ENCODE peak calls at places on chromosomes 6 and 20, in seven cellular contexts. One of them, this sample, is unnamed.

GRCh38 chr6:110055387-110055735 is 77.2 kb downstream of the GPR6 start:
- DNase-seq in hepatocyte: no peak
- DNase-seq in adrenal gland: no peak
- DNase-seq in aorta: no peak
- DNase-seq in CD8-positive, alpha-beta T cell: no peak
- DNase-seq in SJSA1: no peak
- DNase-seq in prostate gland: no peak
- DNase-seq in this sample: no peak

GRCh38 chr6:71420693-71421328 is 132.2 kb downstream of the OGFRL1 start:
- DNase-seq in hepatocyte: peak; percentile 97
- DNase-seq in adrenal gland: peak; percentile 96
- DNase-seq in aorta: peak; percentile 97
- DNase-seq in CD8-positive, alpha-beta T cell: peak; percentile 16
- DNase-seq in SJSA1: peak; percentile 96
- DNase-seq in prostate gland: peak; percentile 97
- DNase-seq in this sample: peak; percentile 81

GRCh38 chr6:13302751-13303667 is 25.3 kb downstream of the TBC1D7 start:
- DNase-seq in hepatocyte: peak; percentile 68
- DNase-seq in adrenal gland: peak; percentile 85
- DNase-seq in aorta: peak; percentile 89
- DNase-seq in CD8-positive, alpha-beta T cell: peak; percentile 53
- DNase-seq in SJSA1: peak; percentile 89
- DNase-seq in prostate gland: no peak
- DNase-seq in this sample: peak; percentile 45

GRCh38 chr20:62427172-62428007 is at the start of gene RBBP8NL:
- DNase-seq in hepatocyte: peak; percentile 88
- DNase-seq in adrenal gland: no peak
- DNase-seq in aorta: no peak
- DNase-seq in CD8-positive, alpha-beta T cell: no peak
- DNase-seq in SJSA1: no peak
- DNase-seq in prostate gland: peak; percentile 96
- DNase-seq in this sample: no peak

GRCh38 chr6:121965739-121966138 is 433.7 kb upstream of the HSF2 start:
- DNase-seq in hepatocyte: no peak
- DNase-seq in adrenal gland: no peak
- DNase-seq in aorta: no peak
- DNase-seq in CD8-positive, alpha-beta T cell: no peak
- DNase-seq in SJSA1: no peak
- DNase-seq in prostate gland: no peak
- DNase-seq in this sample: no peak

GRCh38 chr20:63457737-63458136 is 14.7 kb downstream of the KCNQ2 start:
- DNase-seq in hepatocyte: no peak
- DNase-seq in adrenal gland: peak; percentile 20
- DNase-seq in aorta: peak; percentile 71
- DNase-seq in CD8-positive, alpha-beta T cell: no peak
- DNase-seq in SJSA1: no peak
- DNase-seq in prostate gland: no peak
- DNase-seq in this sample: peak; percentile 41

GRCh38 chr6:100886078-100886477 is 4.9 kb upstream of the ASCC3 start:
- DNase-seq in hepatocyte: no peak
- DNase-seq in adrenal gland: no peak
- DNase-seq in aorta: no peak
- DNase-seq in CD8-positive, alpha-beta T cell: no peak
- DNase-seq in SJSA1: no peak
- DNase-seq in prostate gland: no peak
- DNase-seq in this sample: no peak

GRCh38 chr20:54177378-54177777 is 3.6 kb upstream of the CYP24A1 start:
- DNase-seq in hepatocyte: no peak
- DNase-seq in adrenal gland: no peak
- DNase-seq in aorta: no peak
- DNase-seq in CD8-positive, alpha-beta T cell: no peak
- DNase-seq in SJSA1: no peak
- DNase-seq in prostate gland: no peak
- DNase-seq in this sample: no peak

GRCh38 chr6:156513504-156513903 is 263.7 kb upstream of the ARID1B start:
- DNase-seq in hepatocyte: no peak
- DNase-seq in adrenal gland: no peak
- DNase-seq in aorta: no peak
- DNase-seq in CD8-positive, alpha-beta T cell: no peak
- DNase-seq in SJSA1: no peak
- DNase-seq in prostate gland: no peak
- DNase-seq in this sample: no peak

GRCh38 chr6:93418448-93419303 is 683 bp downstream of the EPHA7 start:
- DNase-seq in hepatocyte: peak; percentile 66
- DNase-seq in adrenal gland: peak; percentile 2
- DNase-seq in aorta: peak; percentile 47
- DNase-seq in CD8-positive, alpha-beta T cell: no peak
- DNase-seq in SJSA1: no peak
- DNase-seq in prostate gland: peak; percentile 40
- DNase-seq in this sample: peak; percentile 13

GRCh38 chr6:111804627-111805235 is 68.5 kb downstream of the FYN start:
- DNase-seq in hepatocyte: peak; percentile 71
- DNase-seq in adrenal gland: no peak
- DNase-seq in aorta: no peak
- DNase-seq in CD8-positive, alpha-beta T cell: peak; percentile 82
- DNase-seq in SJSA1: peak; percentile 62
- DNase-seq in prostate gland: no peak
- DNase-seq in this sample: no peak

GRCh38 chr6:47573109-47573508 is 95.5 kb downstream of the CD2AP start:
- DNase-seq in hepatocyte: no peak
- DNase-seq in adrenal gland: no peak
- DNase-seq in aorta: no peak
- DNase-seq in CD8-positive, alpha-beta T cell: no peak
- DNase-seq in SJSA1: no peak
- DNase-seq in prostate gland: no peak
- DNase-seq in this sample: no peak

GRCh38 chr6:150567360-150567759 is 32.3 kb upstream of the PLEKHG1 start:
- DNase-seq in hepatocyte: peak; percentile 63
- DNase-seq in adrenal gland: no peak
- DNase-seq in aorta: no peak
- DNase-seq in CD8-positive, alpha-beta T cell: no peak
- DNase-seq in SJSA1: no peak
- DNase-seq in prostate gland: no peak
- DNase-seq in this sample: no peak

GRCh38 chr6:170552765-170553685 is at the start of gene PSMB1:
- DNase-seq in hepatocyte: peak; percentile 96
- DNase-seq in adrenal gland: peak; percentile 96
- DNase-seq in aorta: peak; percentile 97
- DNase-seq in CD8-positive, alpha-beta T cell: peak; percentile 79
- DNase-seq in SJSA1: peak; percentile 95
- DNase-seq in prostate gland: peak; percentile 95
- DNase-seq in this sample: peak; percentile 91

GRCh38 chr6:158457616-158458278 is 102.1 kb upstream of the TMEM181 start:
- DNase-seq in hepatocyte: no peak
- DNase-seq in adrenal gland: no peak
- DNase-seq in aorta: no peak
- DNase-seq in CD8-positive, alpha-beta T cell: no peak
- DNase-seq in SJSA1: no peak
- DNase-seq in prostate gland: no peak
- DNase-seq in this sample: no peak

GRCh38 chr20:1536893-1537730 is 20.4 kb downstream of the SIRPD start:
- DNase-seq in hepatocyte: no peak
- DNase-seq in adrenal gland: no peak
- DNase-seq in aorta: no peak
- DNase-seq in CD8-positive, alpha-beta T cell: no peak
- DNase-seq in SJSA1: no peak
- DNase-seq in prostate gland: no peak
- DNase-seq in this sample: no peak

GRCh38 chr6:125808591-125808990 is 17.8 kb downstream of the NCOA7 start:
- DNase-seq in hepatocyte: no peak
- DNase-seq in adrenal gland: no peak
- DNase-seq in aorta: no peak
- DNase-seq in CD8-positive, alpha-beta T cell: no peak
- DNase-seq in SJSA1: no peak
- DNase-seq in prostate gland: no peak
- DNase-seq in this sample: no peak

GRCh38 chr6:137637161-137637560 is 143.0 kb upstream of the OLIG3 start:
- DNase-seq in hepatocyte: peak; percentile 58
- DNase-seq in adrenal gland: no peak
- DNase-seq in aorta: no peak
- DNase-seq in CD8-positive, alpha-beta T cell: no peak
- DNase-seq in SJSA1: peak; percentile 72
- DNase-seq in prostate gland: peak; percentile 32
- DNase-seq in this sample: no peak

GRCh38 chr6:1297746-1298145 is 14.2 kb upstream of the FOXQ1 start:
- DNase-seq in hepatocyte: peak; percentile 30
- DNase-seq in adrenal gland: no peak
- DNase-seq in aorta: no peak
- DNase-seq in CD8-positive, alpha-beta T cell: no peak
- DNase-seq in SJSA1: no peak
- DNase-seq in prostate gland: no peak
- DNase-seq in this sample: no peak

GRCh38 chr20:2891343-2891742 is 18.1 kb downstream of the PTPRA start:
- DNase-seq in hepatocyte: no peak
- DNase-seq in adrenal gland: no peak
- DNase-seq in aorta: no peak
- DNase-seq in CD8-positive, alpha-beta T cell: no peak
- DNase-seq in SJSA1: no peak
- DNase-seq in prostate gland: no peak
- DNase-seq in this sample: no peak

GRCh38 chr20:2889797-2890196 is 16.5 kb downstream of the PTPRA start:
- DNase-seq in hepatocyte: no peak
- DNase-seq in adrenal gland: no peak
- DNase-seq in aorta: no peak
- DNase-seq in CD8-positive, alpha-beta T cell: no peak
- DNase-seq in SJSA1: no peak
- DNase-seq in prostate gland: no peak
- DNase-seq in this sample: no peak

GRCh38 chr20:2892376-2892775 is 19.1 kb downstream of the PTPRA start:
- DNase-seq in hepatocyte: no peak
- DNase-seq in adrenal gland: no peak
- DNase-seq in aorta: no peak
- DNase-seq in CD8-positive, alpha-beta T cell: no peak
- DNase-seq in SJSA1: no peak
- DNase-seq in prostate gland: no peak
- DNase-seq in this sample: no peak

GRCh38 chr20:2889209-2889608 is 15.9 kb downstream of the PTPRA start:
- DNase-seq in hepatocyte: no peak
- DNase-seq in adrenal gland: no peak
- DNase-seq in aorta: no peak
- DNase-seq in CD8-positive, alpha-beta T cell: no peak
- DNase-seq in SJSA1: no peak
- DNase-seq in prostate gland: no peak
- DNase-seq in this sample: no peak

GRCh38 chr20:2890743-2891142 is 17.5 kb downstream of the PTPRA start:
- DNase-seq in hepatocyte: no peak
- DNase-seq in adrenal gland: no peak
- DNase-seq in aorta: no peak
- DNase-seq in CD8-positive, alpha-beta T cell: no peak
- DNase-seq in SJSA1: no peak
- DNase-seq in prostate gland: no peak
- DNase-seq in this sample: no peak
- H3K27ac ChIP-seq in hepatocyte: no peak overlapping the region
- H3K27ac ChIP-seq in adrenal gland: peak overlapping the region; percentile 11
- H3K27ac ChIP-seq in aorta: no peak overlapping the region
- H3K27ac ChIP-seq in CD8-positive, alpha-beta T cell: no peak overlapping the region
- H3K27ac ChIP-seq in SJSA1: no peak overlapping the region
- H3K27ac ChIP-seq in prostate gland: no peak overlapping the region
- H3K27ac ChIP-seq in this sample: no peak overlapping the region

GRCh38 chr20:17682889-17683198 is 802 bp upstream of the RRBP1 start:
- DNase-seq in hepatocyte: no peak
- DNase-seq in adrenal gland: no peak
- DNase-seq in aorta: no peak
- DNase-seq in CD8-positive, alpha-beta T cell: no peak
- DNase-seq in SJSA1: no peak
- DNase-seq in prostate gland: no peak
- DNase-seq in this sample: no peak
- H3K27ac ChIP-seq in hepatocyte: peak overlapping the region; percentile 76
- H3K27ac ChIP-seq in adrenal gland: peak overlapping the region; percentile 95
- H3K27ac ChIP-seq in aorta: no peak overlapping the region
- H3K27ac ChIP-seq in CD8-positive, alpha-beta T cell: peak overlapping the region; percentile 40
- H3K27ac ChIP-seq in SJSA1: peak overlapping the region; percentile 80
- H3K27ac ChIP-seq in prostate gland: peak overlapping the region; percentile 91
- H3K27ac ChIP-seq in this sample: peak overlapping the region; percentile 55

GRCh38 chr6:45610832-45611231 is 233.1 kb upstream of the SUPT3H start:
- DNase-seq in hepatocyte: no peak
- DNase-seq in adrenal gland: no peak
- DNase-seq in aorta: no peak
- DNase-seq in CD8-positive, alpha-beta T cell: no peak
- DNase-seq in SJSA1: no peak
- DNase-seq in prostate gland: no peak
- DNase-seq in this sample: no peak
- H3K27ac ChIP-seq in hepatocyte: peak overlapping the region; percentile 12
- H3K27ac ChIP-seq in adrenal gland: no peak overlapping the region
- H3K27ac ChIP-seq in aorta: no peak overlapping the region
- H3K27ac ChIP-seq in CD8-positive, alpha-beta T cell: no peak overlapping the region
- H3K27ac ChIP-seq in SJSA1: no peak overlapping the region
- H3K27ac ChIP-seq in prostate gland: no peak overlapping the region
- H3K27ac ChIP-seq in this sample: no peak overlapping the region

GRCh38 chr20:10649817-10650200 is 24.0 kb downstream of the JAG1 start:
- DNase-seq in hepatocyte: no peak
- DNase-seq in adrenal gland: no peak
- DNase-seq in aorta: no peak
- DNase-seq in CD8-positive, alpha-beta T cell: no peak
- DNase-seq in SJSA1: no peak
- DNase-seq in prostate gland: no peak
- DNase-seq in this sample: no peak

GRCh38 chr20:10647909-10648308 is 25.9 kb downstream of the JAG1 start:
- DNase-seq in hepatocyte: no peak
- DNase-seq in adrenal gland: no peak
- DNase-seq in aorta: no peak
- DNase-seq in CD8-positive, alpha-beta T cell: no peak
- DNase-seq in SJSA1: no peak
- DNase-seq in prostate gland: no peak
- DNase-seq in this sample: no peak

GRCh38 chr20:10648651-10649050 is 25.1 kb downstream of the JAG1 start:
- DNase-seq in hepatocyte: no peak
- DNase-seq in adrenal gland: no peak
- DNase-seq in aorta: no peak
- DNase-seq in CD8-positive, alpha-beta T cell: no peak
- DNase-seq in SJSA1: peak; percentile 80
- DNase-seq in prostate gland: no peak
- DNase-seq in this sample: no peak

GRCh38 chr20:10647471-10647870 is 26.3 kb downstream of the JAG1 start:
- DNase-seq in hepatocyte: peak; percentile 53
- DNase-seq in adrenal gland: no peak
- DNase-seq in aorta: no peak
- DNase-seq in CD8-positive, alpha-beta T cell: no peak
- DNase-seq in SJSA1: no peak
- DNase-seq in prostate gland: no peak
- DNase-seq in this sample: no peak

GRCh38 chr20:10649080-10649816 is 24.6 kb downstream of the JAG1 start:
- DNase-seq in hepatocyte: no peak
- DNase-seq in adrenal gland: no peak
- DNase-seq in aorta: no peak
- DNase-seq in CD8-positive, alpha-beta T cell: no peak
- DNase-seq in SJSA1: no peak
- DNase-seq in prostate gland: no peak
- DNase-seq in this sample: no peak
- H3K27ac ChIP-seq in hepatocyte: no peak overlapping the region
- H3K27ac ChIP-seq in adrenal gland: no peak overlapping the region
- H3K27ac ChIP-seq in aorta: peak overlapping the region; percentile 84
- H3K27ac ChIP-seq in CD8-positive, alpha-beta T cell: no peak overlapping the region
- H3K27ac ChIP-seq in SJSA1: peak overlapping the region; percentile 84
- H3K27ac ChIP-seq in prostate gland: peak overlapping the region; percentile 4
- H3K27ac ChIP-seq in this sample: no peak overlapping the region

GRCh38 chr20:47320990-47321805 is 35.3 kb downstream of the ZMYND8 start:
- DNase-seq in hepatocyte: peak; percentile 54
- DNase-seq in adrenal gland: no peak
- DNase-seq in aorta: no peak
- DNase-seq in CD8-positive, alpha-beta T cell: no peak
- DNase-seq in SJSA1: no peak
- DNase-seq in prostate gland: peak; percentile 78
- DNase-seq in this sample: no peak
- H3K27ac ChIP-seq in hepatocyte: peak overlapping the region; percentile 96
- H3K27ac ChIP-seq in adrenal gland: peak overlapping the region; percentile 97
- H3K27ac ChIP-seq in aorta: peak overlapping the region; percentile 4
- H3K27ac ChIP-seq in CD8-positive, alpha-beta T cell: no peak overlapping the region
- H3K27ac ChIP-seq in SJSA1: no peak overlapping the region
- H3K27ac ChIP-seq in prostate gland: peak overlapping the region; percentile 96
- H3K27ac ChIP-seq in this sample: peak overlapping the region; percentile 98